ENCODE peak calls at places on chromosomes 6 and 20, in nine cellular contexts. One of them, this sample, is unnamed.

GRCh38 chr6:29685718-29686326 is 4.9 kb upstream of the ZFP57 start:
- DNase-seq in A549: no peak
- DNase-seq in stomach: no peak
- DNase-seq in IMR-90: no peak
- DNase-seq in CD8-positive, alpha-beta T cell: no peak
- DNase-seq in lower lobe of right lung: no peak
- DNase-seq in ascending aorta: no peak
- DNase-seq in GM23248: no peak
- DNase-seq in endothelial cell of umbilical vein: no peak
- DNase-seq in this sample: no peak

GRCh38 chr6:14754636-14755513 is 491.0 kb upstream of the JARID2 start:
- DNase-seq in A549: no peak
- DNase-seq in stomach: no peak
- DNase-seq in IMR-90: no peak
- DNase-seq in CD8-positive, alpha-beta T cell: no peak
- DNase-seq in lower lobe of right lung: no peak
- DNase-seq in ascending aorta: no peak
- DNase-seq in GM23248: no peak
- DNase-seq in endothelial cell of umbilical vein: no peak
- DNase-seq in this sample: peak; percentile 31

GRCh38 chr6:7909323-7910276 is 988 bp downstream of the TXNDC5 start:
- DNase-seq in A549: peak; percentile 49
- DNase-seq in stomach: peak; percentile 57
- DNase-seq in IMR-90: peak; percentile 27
- DNase-seq in CD8-positive, alpha-beta T cell: peak; percentile 17
- DNase-seq in lower lobe of right lung: peak; percentile 71
- DNase-seq in ascending aorta: no peak
- DNase-seq in GM23248: peak; percentile 85
- DNase-seq in endothelial cell of umbilical vein: peak; percentile 84
- DNase-seq in this sample: peak; percentile 40

GRCh38 chr6:41492261-41492891 is 53.8 kb upstream of the FOXP4 start:
- DNase-seq in A549: no peak
- DNase-seq in stomach: no peak
- DNase-seq in IMR-90: no peak
- DNase-seq in CD8-positive, alpha-beta T cell: no peak
- DNase-seq in lower lobe of right lung: no peak
- DNase-seq in ascending aorta: no peak
- DNase-seq in GM23248: no peak
- DNase-seq in endothelial cell of umbilical vein: no peak
- DNase-seq in this sample: no peak

GRCh38 chr6:50257322-50257721 is 207.6 kb upstream of the DEFB112 start:
- DNase-seq in A549: no peak
- DNase-seq in stomach: no peak
- DNase-seq in IMR-90: no peak
- DNase-seq in CD8-positive, alpha-beta T cell: no peak
- DNase-seq in lower lobe of right lung: no peak
- DNase-seq in ascending aorta: no peak
- DNase-seq in GM23248: no peak
- DNase-seq in endothelial cell of umbilical vein: no peak
- DNase-seq in this sample: no peak

GRCh38 chr6:46215777-46216176 is 45.0 kb upstream of the ENPP5 start:
- DNase-seq in A549: no peak
- DNase-seq in stomach: no peak
- DNase-seq in IMR-90: no peak
- DNase-seq in CD8-positive, alpha-beta T cell: no peak
- DNase-seq in lower lobe of right lung: no peak
- DNase-seq in ascending aorta: no peak
- DNase-seq in GM23248: no peak
- DNase-seq in endothelial cell of umbilical vein: no peak
- DNase-seq in this sample: no peak

GRCh38 chr6:28634758-28635546 is 109.3 kb downstream of the GPX5 start:
- DNase-seq in A549: peak; percentile 63
- DNase-seq in stomach: no peak
- DNase-seq in IMR-90: no peak
- DNase-seq in CD8-positive, alpha-beta T cell: no peak
- DNase-seq in lower lobe of right lung: no peak
- DNase-seq in ascending aorta: no peak
- DNase-seq in GM23248: peak; percentile 36
- DNase-seq in endothelial cell of umbilical vein: no peak
- DNase-seq in this sample: no peak

GRCh38 chr6:170062209-170062903 is 228.5 kb downstream of the DLL1 start:
- DNase-seq in A549: no peak
- DNase-seq in stomach: peak; percentile 19
- DNase-seq in IMR-90: no peak
- DNase-seq in CD8-positive, alpha-beta T cell: no peak
- DNase-seq in lower lobe of right lung: peak; percentile 29
- DNase-seq in ascending aorta: no peak
- DNase-seq in GM23248: no peak
- DNase-seq in endothelial cell of umbilical vein: no peak
- DNase-seq in this sample: no peak

GRCh38 chr6:4776967-4777925 is 1.0 kb downstream of the CDYL start:
- DNase-seq in A549: no peak
- DNase-seq in stomach: no peak
- DNase-seq in IMR-90: peak; percentile 39
- DNase-seq in CD8-positive, alpha-beta T cell: peak; percentile 25
- DNase-seq in lower lobe of right lung: no peak
- DNase-seq in ascending aorta: no peak
- DNase-seq in GM23248: peak; percentile 77
- DNase-seq in endothelial cell of umbilical vein: peak; percentile 48
- DNase-seq in this sample: peak; percentile 2

GRCh38 chr6:56144538-56145324 is 102.6 kb downstream of the COL21A1 start:
- DNase-seq in A549: peak; percentile 10
- DNase-seq in stomach: no peak
- DNase-seq in IMR-90: peak; percentile 64
- DNase-seq in CD8-positive, alpha-beta T cell: no peak
- DNase-seq in lower lobe of right lung: no peak
- DNase-seq in ascending aorta: no peak
- DNase-seq in GM23248: peak; percentile 88
- DNase-seq in endothelial cell of umbilical vein: peak; percentile 41
- DNase-seq in this sample: no peak

GRCh38 chr6:134438825-134439224 is 120.9 kb upstream of the SGK1 start:
- DNase-seq in A549: no peak
- DNase-seq in stomach: no peak
- DNase-seq in IMR-90: no peak
- DNase-seq in CD8-positive, alpha-beta T cell: no peak
- DNase-seq in lower lobe of right lung: no peak
- DNase-seq in ascending aorta: no peak
- DNase-seq in GM23248: no peak
- DNase-seq in endothelial cell of umbilical vein: no peak
- DNase-seq in this sample: no peak

GRCh38 chr6:134437376-134437775 is 119.5 kb upstream of the SGK1 start:
- DNase-seq in A549: peak; percentile 17
- DNase-seq in stomach: no peak
- DNase-seq in IMR-90: peak; percentile 75
- DNase-seq in CD8-positive, alpha-beta T cell: no peak
- DNase-seq in lower lobe of right lung: peak; percentile 65
- DNase-seq in ascending aorta: no peak
- DNase-seq in GM23248: peak; percentile 52
- DNase-seq in endothelial cell of umbilical vein: peak; percentile 23
- DNase-seq in this sample: no peak

GRCh38 chr6:134436281-134436815 is 118.4 kb upstream of the SGK1 start:
- DNase-seq in A549: peak; percentile 82
- DNase-seq in stomach: no peak
- DNase-seq in IMR-90: peak; percentile 99
- DNase-seq in CD8-positive, alpha-beta T cell: peak; percentile 50
- DNase-seq in lower lobe of right lung: peak; percentile 58
- DNase-seq in ascending aorta: peak; percentile 78
- DNase-seq in GM23248: peak; percentile 98
- DNase-seq in endothelial cell of umbilical vein: peak; percentile 94
- DNase-seq in this sample: no peak

GRCh38 chr6:134435814-134436280 is 117.9 kb upstream of the SGK1 start:
- DNase-seq in A549: no peak
- DNase-seq in stomach: no peak
- DNase-seq in IMR-90: no peak
- DNase-seq in CD8-positive, alpha-beta T cell: no peak
- DNase-seq in lower lobe of right lung: no peak
- DNase-seq in ascending aorta: no peak
- DNase-seq in GM23248: no peak
- DNase-seq in endothelial cell of umbilical vein: no peak
- DNase-seq in this sample: no peak

DNA sequence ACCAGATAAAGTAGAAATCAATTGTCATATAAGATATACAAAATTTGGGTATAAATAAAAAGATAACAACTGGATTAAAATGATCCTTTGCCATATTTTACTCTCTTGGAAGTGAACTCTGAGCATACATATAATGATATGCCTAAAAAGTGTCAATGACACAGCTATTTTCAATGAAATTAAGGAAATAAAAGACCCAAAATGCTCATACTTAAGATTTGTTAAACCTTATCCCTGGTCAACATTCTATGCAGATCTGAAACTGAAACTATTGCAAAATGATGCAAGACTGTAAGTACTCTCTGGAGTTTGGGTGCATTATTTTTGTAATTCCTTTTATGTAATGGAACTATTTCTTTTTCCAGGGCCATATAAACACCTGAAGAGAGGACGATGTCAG is 119.0 kb upstream of the SGK1 start:
- DNase-seq in A549: no peak
- DNase-seq in stomach: no peak
- DNase-seq in IMR-90: peak; percentile 67
- DNase-seq in CD8-positive, alpha-beta T cell: no peak
- DNase-seq in lower lobe of right lung: no peak
- DNase-seq in ascending aorta: no peak
- DNase-seq in GM23248: peak; percentile 64
- DNase-seq in endothelial cell of umbilical vein: peak; percentile 11
- DNase-seq in this sample: no peak
- H3K27ac ChIP-seq in A549: peak overlapping the region; percentile 69
- H3K27ac ChIP-seq in stomach: no peak overlapping the region
- H3K27ac ChIP-seq in IMR-90: no peak overlapping the region
- H3K27ac ChIP-seq in CD8-positive, alpha-beta T cell: no peak overlapping the region
- H3K27ac ChIP-seq in lower lobe of right lung: peak overlapping the region; percentile 44
- H3K27ac ChIP-seq in ascending aorta: no peak overlapping the region
- H3K27ac ChIP-seq in GM23248: peak overlapping the region; percentile 95
- H3K27ac ChIP-seq in endothelial cell of umbilical vein: peak overlapping the region; percentile 88
- H3K27ac ChIP-seq in this sample: no peak overlapping the region

GRCh38 chr6:134604014-134604676 is 286.2 kb upstream of the SGK1 start:
- DNase-seq in A549: no peak
- DNase-seq in stomach: no peak
- DNase-seq in IMR-90: no peak
- DNase-seq in CD8-positive, alpha-beta T cell: no peak
- DNase-seq in lower lobe of right lung: no peak
- DNase-seq in ascending aorta: no peak
- DNase-seq in GM23248: no peak
- DNase-seq in endothelial cell of umbilical vein: no peak
- DNase-seq in this sample: no peak
- H3K9me3 ChIP-seq in A549: no peaks in the 10 kb centered on the region
- H3K9me3 ChIP-seq in stomach: peaks cover 5% of the 10 kb centered on the region
- H3K9me3 ChIP-seq in IMR-90: peaks cover 10% of the 10 kb centered on the region
- H3K9me3 ChIP-seq in CD8-positive, alpha-beta T cell: no peaks in the 10 kb centered on the region
- H3K9me3 ChIP-seq in lower lobe of right lung: peaks cover 8% of the 10 kb centered on the region
- H3K9me3 ChIP-seq in ascending aorta: no peaks in the 10 kb centered on the region
- H3K9me3 ChIP-seq in GM23248: no peaks in the 10 kb centered on the region
- H3K9me3 ChIP-seq in endothelial cell of umbilical vein: no peaks in the 10 kb centered on the region
- H3K9me3 ChIP-seq in this sample: no peaks in the 10 kb centered on the region

GRCh38 chr6:163580311-163581030 is 166.0 kb downstream of the QKI start:
- DNase-seq in A549: no peak
- DNase-seq in stomach: no peak
- DNase-seq in IMR-90: no peak
- DNase-seq in CD8-positive, alpha-beta T cell: no peak
- DNase-seq in lower lobe of right lung: no peak
- DNase-seq in ascending aorta: no peak
- DNase-seq in GM23248: no peak
- DNase-seq in endothelial cell of umbilical vein: no peak
- DNase-seq in this sample: no peak

GRCh38 chr6:163583558-163583957 is 169.0 kb downstream of the QKI start:
- DNase-seq in A549: no peak
- DNase-seq in stomach: no peak
- DNase-seq in IMR-90: no peak
- DNase-seq in CD8-positive, alpha-beta T cell: no peak
- DNase-seq in lower lobe of right lung: no peak
- DNase-seq in ascending aorta: no peak
- DNase-seq in GM23248: no peak
- DNase-seq in endothelial cell of umbilical vein: no peak
- DNase-seq in this sample: no peak

GRCh38 chr6:163577404-163577803 is 162.9 kb downstream of the QKI start:
- DNase-seq in A549: no peak
- DNase-seq in stomach: no peak
- DNase-seq in IMR-90: no peak
- DNase-seq in CD8-positive, alpha-beta T cell: no peak
- DNase-seq in lower lobe of right lung: no peak
- DNase-seq in ascending aorta: no peak
- DNase-seq in GM23248: peak; percentile 16
- DNase-seq in endothelial cell of umbilical vein: no peak
- DNase-seq in this sample: no peak

GRCh38 chr6:163579111-163579879 is 164.8 kb downstream of the QKI start:
- DNase-seq in A549: no peak
- DNase-seq in stomach: no peak
- DNase-seq in IMR-90: no peak
- DNase-seq in CD8-positive, alpha-beta T cell: no peak
- DNase-seq in lower lobe of right lung: no peak
- DNase-seq in ascending aorta: no peak
- DNase-seq in GM23248: peak; percentile 23
- DNase-seq in endothelial cell of umbilical vein: no peak
- DNase-seq in this sample: no peak

DNA sequence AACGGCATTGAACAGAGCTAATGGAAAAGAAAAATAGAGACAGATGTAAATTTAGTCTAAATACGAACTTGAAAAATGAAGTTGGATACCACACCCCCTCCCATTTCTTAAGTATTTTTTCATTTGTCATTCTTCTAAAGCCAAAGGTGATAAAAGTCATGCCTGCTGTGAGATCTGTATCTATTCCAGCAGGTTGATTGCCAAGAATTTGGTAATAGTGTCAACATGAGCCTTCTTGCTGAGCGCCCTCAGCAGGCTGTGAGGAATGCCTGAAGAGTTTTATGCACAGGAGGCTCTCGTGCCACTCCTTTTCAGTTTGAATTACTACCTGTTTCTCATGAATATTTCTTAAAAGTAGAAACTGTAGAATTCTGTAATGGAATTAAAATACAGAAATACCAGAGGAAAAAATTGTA is 165.4 kb downstream of the QKI start:
- DNase-seq in A549: no peak
- DNase-seq in stomach: no peak
- DNase-seq in IMR-90: no peak
- DNase-seq in CD8-positive, alpha-beta T cell: no peak
- DNase-seq in lower lobe of right lung: no peak
- DNase-seq in ascending aorta: no peak
- DNase-seq in GM23248: peak; percentile 42
- DNase-seq in endothelial cell of umbilical vein: peak; percentile 34
- DNase-seq in this sample: no peak
- H3K27ac ChIP-seq in A549: no peak overlapping the region
- H3K27ac ChIP-seq in stomach: no peak overlapping the region
- H3K27ac ChIP-seq in IMR-90: no peak overlapping the region
- H3K27ac ChIP-seq in CD8-positive, alpha-beta T cell: no peak overlapping the region
- H3K27ac ChIP-seq in lower lobe of right lung: no peak overlapping the region
- H3K27ac ChIP-seq in ascending aorta: no peak overlapping the region
- H3K27ac ChIP-seq in GM23248: no peak overlapping the region
- H3K27ac ChIP-seq in endothelial cell of umbilical vein: no peak overlapping the region
- H3K27ac ChIP-seq in this sample: no peak overlapping the region

DNA sequence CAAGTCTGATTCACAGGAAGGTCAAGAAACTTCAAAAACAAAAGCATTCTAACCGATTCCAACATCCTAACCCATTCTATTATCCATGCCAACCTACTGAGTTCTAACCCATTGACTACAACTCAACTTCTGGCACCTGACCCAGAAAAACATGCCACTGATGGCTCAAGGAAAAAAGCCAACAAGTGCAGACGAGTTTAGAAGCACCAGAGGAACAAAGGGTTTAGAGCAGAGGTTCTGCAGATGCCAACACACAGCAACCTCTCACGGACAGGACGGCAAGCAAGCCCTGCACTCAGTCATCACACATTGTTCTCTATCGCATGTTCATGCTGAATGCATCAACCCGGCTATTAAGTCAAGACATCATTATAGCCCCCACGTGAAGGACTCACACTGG is 25.2 kb upstream of the MC3R start:
- DNase-seq in A549: no peak
- DNase-seq in stomach: no peak
- DNase-seq in IMR-90: no peak
- DNase-seq in CD8-positive, alpha-beta T cell: no peak
- DNase-seq in lower lobe of right lung: no peak
- DNase-seq in ascending aorta: no peak
- DNase-seq in GM23248: no peak
- DNase-seq in endothelial cell of umbilical vein: no peak
- DNase-seq in this sample: no peak
- H3K9me3 ChIP-seq in A549: no peaks in the 10 kb centered on the region
- H3K9me3 ChIP-seq in stomach: peaks cover 7% of the 10 kb centered on the region
- H3K9me3 ChIP-seq in IMR-90: peaks cover 9% of the 10 kb centered on the region
- H3K9me3 ChIP-seq in CD8-positive, alpha-beta T cell: no peaks in the 10 kb centered on the region
- H3K9me3 ChIP-seq in lower lobe of right lung: peaks cover 10% of the 10 kb centered on the region
- H3K9me3 ChIP-seq in ascending aorta: no peaks in the 10 kb centered on the region
- H3K9me3 ChIP-seq in GM23248: no peaks in the 10 kb centered on the region
- H3K9me3 ChIP-seq in endothelial cell of umbilical vein: peaks cover 3% of the 10 kb centered on the region
- H3K9me3 ChIP-seq in this sample: no peaks in the 10 kb centered on the region

This sample was measured in CD8-positive, alpha-beta memory T cell.